ENCODE peak calls at places on chromosome 11, in five cellular contexts. Z, I, C, A and T are unnamed samples.

GRCh38 chr11:123559418-123559817 is 95.0 kb downstream of the SCN3B start:
- DNase-seq in Z (no peak), I (peak; percentile 74), C (no peak), A (no peak), T (no peak)

GRCh38 chr11:6259638-6260019 is at the start of gene CCKBR:
- DNase-seq in Z (no peak), I (no peak), C (no peak), A (peak; percentile 64), T (no peak)

GRCh38 chr11:100434821-100435641 is 252.1 kb upstream of the ARHGAP42 start:
- DNase-seq in Z (no peak), I (no peak), C (no peak), A (peak; percentile 20), T (no peak)

GRCh38 chr11:17650601-17650911 is 68.8 kb upstream of the MYOD1 start:
- DNase-seq in Z (no peak), I (no peak), C (no peak), A (no peak), T (no peak)

GRCh38 chr11:77198440-77198849 is 70.4 kb downstream of the MYO7A start:
- DNase-seq in Z (peak; percentile 25), I (no peak), C (no peak), A (no peak), T (peak; percentile 18)

GRCh38 chr11:31870609-31871309 is 59.6 kb upstream of the PAX6 start:
- DNase-seq in Z (no peak), I (peak; percentile 50), C (no peak), A (peak; percentile 73), T (no peak)

GRCh38 chr11:111135101-111135500 is 110.4 kb upstream of the POU2AF2 start:
- DNase-seq in Z (no peak), I (no peak), C (no peak), A (no peak), T (no peak)

GRCh38 chr11:31000412-31000811 is 369.1 kb downstream of the DCDC1 start:
- DNase-seq in Z (no peak), I (no peak), C (no peak), A (no peak), T (no peak)

GRCh38 chr11:106249857-106250256 is 172.4 kb downstream of the AASDHPPT start:
- DNase-seq in Z (no peak), I (peak; percentile 17), C (no peak), A (peak; percentile 14), T (no peak)

GRCh38 chr11:19845633-19846032 is 133.0 kb downstream of the NAV2 start:
- DNase-seq in Z (no peak), I (no peak), C (no peak), A (no peak), T (no peak)

GRCh38 chr11:23405350-23405937 is 545.2 kb upstream of the CCDC179 start:
- DNase-seq in Z (no peak), I (no peak), C (no peak), A (no peak), T (no peak)

GRCh38 chr11:91081440-91082088 is 858.7 kb upstream of the CHORDC1 start:
- DNase-seq in Z (no peak), I (peak; percentile 2), C (no peak), A (peak; percentile 13), T (no peak)

GRCh38 chr11:43943931-43944751 is 1.7 kb downstream of the C11orf96 start:
- DNase-seq in Z (peak; percentile 53), I (peak; percentile 47), C (no peak), A (no peak), T (no peak)

GRCh38 chr11:12723410-12724297 is 49.4 kb downstream of the TEAD1 start:
- DNase-seq in Z (no peak), I (no peak), C (no peak), A (peak; percentile 69), T (no peak)

GRCh38 chr11:66113132-66113856 is 43.2 kb downstream of the PACS1 start:
- DNase-seq in Z (no peak), I (peak; percentile 94), C (no peak), A (peak; percentile 65), T (no peak)

GRCh38 chr11:8093931-8094575 is 13.0 kb downstream of the TUB start:
- DNase-seq in Z (no peak), I (peak; percentile 13), C (no peak), A (peak; percentile 39), T (no peak)

GRCh38 chr11:3133456-3134217 is 31.5 kb downstream of the OSBPL5 start:
- DNase-seq in Z (no peak), I (no peak), C (no peak), A (no peak), T (no peak)

GRCh38 chr11:113628912-113629311 is 77.2 kb downstream of the TMPRSS5 start:
- DNase-seq in Z (no peak), I (no peak), C (no peak), A (no peak), T (no peak)

GRCh38 chr11:116694815-116695590 is 77.8 kb downstream of the BUD13 start:
- DNase-seq in Z (no peak), I (no peak), C (no peak), A (no peak), T (no peak)

GRCh38 chr11:62336949-62337681 is at the start of gene ASRGL1:
- DNase-seq in Z (peak; percentile 75), I (peak; percentile 77), C (peak; percentile 41), A (peak; percentile 91), T (peak; percentile 58)

GRCh38 chr11:10916674-10917073 is 58.8 kb upstream of the ZBED5 start:
- DNase-seq in Z (no peak), I (peak; percentile 54), C (no peak), A (no peak), T (no peak)

GRCh38 chr11:99791354-99791753 is 770.6 kb downstream of the CNTN5 start:
- DNase-seq in Z (no peak), I (no peak), C (no peak), A (no peak), T (no peak)

GRCh38 chr11:130782361-130783221 is 133.7 kb downstream of the SNX19 start:
- DNase-seq in Z (no peak), I (peak; percentile 79), C (no peak), A (no peak), T (no peak)

GRCh38 chr11:14320020-14320419 is 39.0 kb downstream of the RRAS2 start:
- DNase-seq in Z (peak; percentile 7), I (peak; percentile 41), C (no peak), A (no peak), T (no peak)

GRCh38 chr11:113675003-113675471 is 31.1 kb downstream of the TMPRSS5 start:
- DNase-seq in Z (peak; percentile 9), I (peak; percentile 98), C (no peak), A (no peak), T (peak; percentile 20)